ENCODE peak calls at places on chromosomes 5 and 9, in four cellular contexts. R is OCI-LY7, T is astrocyte of the spinal cord, E is Panc1. K is an unnamed sample.

GRCh38 chr9:79222483-79222882 is 349.3 kb upstream of the TLE4 start:
- DNase-seq in R (no peak), T (no peak), E (no peak), K (no peak)

GRCh38 chr5:31346896-31347557 is 153.5 kb downstream of the CDH6 start:
- DNase-seq in R (no peak), T (no peak), E (no peak), K (no peak)

GRCh38 chr5:141494761-141495455 is 6.0 kb downstream of the PCDHGC5 start:
- DNase-seq in R (no peak), T (peak; percentile 48), E (no peak), K (no peak)

GRCh38 chr9:2727966-2728613 is 10.8 kb downstream of the KCNV2 start:
- DNase-seq in R (peak; percentile 52), T (peak; percentile 63), E (peak; percentile 54), K (peak; percentile 33)

GRCh38 chr9:128396970-128397613 is 23.6 kb upstream of the CERCAM start:
- DNase-seq in R (no peak), T (no peak), E (no peak), K (no peak)

GRCh38 chr5:136435951-136436544 is 70.7 kb upstream of the TRPC7 start:
- DNase-seq in R (no peak), T (no peak), E (no peak), K (no peak)

GRCh38 chr5:150272531-150272930 is 17.0 kb downstream of the CAMK2A start:
- DNase-seq in R (peak; percentile 49), T (peak; percentile 46), E (peak; percentile 24), K (no peak)

GRCh38 chr9:134163374-134164196 is 779 bp downstream of the RNU6ATAC start:
- DNase-seq in R (no peak), T (peak; percentile 47), E (no peak), K (peak; percentile 31)

GRCh38 chr5:40958811-40959210 is 49.5 kb downstream of the C7 start:
- DNase-seq in R (no peak), T (peak; percentile 36), E (no peak), K (no peak)

DNA sequence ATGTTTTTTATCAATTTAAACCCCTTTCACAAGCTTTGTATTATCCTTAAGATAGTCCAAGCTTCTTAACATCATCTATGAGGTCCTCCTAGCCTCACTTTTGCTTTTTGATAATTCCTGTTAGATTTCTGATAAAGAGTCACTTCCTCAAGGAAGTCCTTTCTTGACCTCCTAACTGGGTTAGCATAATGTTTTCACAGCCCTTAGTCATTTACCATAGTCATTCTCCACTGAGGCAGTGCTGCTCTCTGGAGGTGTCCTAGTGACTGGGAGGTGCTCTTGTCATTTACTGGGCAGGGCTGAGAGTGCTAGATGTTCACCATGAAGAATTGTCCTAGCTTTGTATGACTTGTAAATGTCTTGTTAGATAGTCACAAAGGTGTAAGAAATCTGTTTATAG is 26.4 kb downstream of the TNPO1 start:
- DNase-seq in R (peak; percentile 10), T (peak; percentile 39), E (peak; percentile 73), K (no peak)
- TF ChIP-seq CTCF in R (no peak), T (no peak), E (peak; percentile 61), K (no peak)

DNA sequence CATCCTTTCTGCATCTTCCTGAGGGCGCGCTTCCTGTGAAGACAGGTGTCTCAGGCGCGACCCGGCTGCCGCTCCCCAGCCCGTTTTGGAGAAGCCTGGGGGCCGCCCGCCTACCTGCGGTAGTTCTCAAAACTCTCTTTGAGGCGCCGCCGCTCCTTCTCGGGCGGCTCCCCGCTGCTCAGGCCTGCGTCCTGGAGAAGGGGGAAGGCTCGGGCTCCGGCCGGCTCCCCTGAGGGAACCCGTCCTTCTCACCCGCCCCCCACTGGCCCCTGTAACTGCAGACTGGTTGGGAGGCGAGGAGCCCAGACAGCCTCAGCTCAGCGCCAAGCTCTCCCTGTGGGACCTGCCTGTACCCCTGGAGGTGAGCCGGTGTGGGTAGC is 815 bp upstream of the DNLZ start:
- DNase-seq in R (no peak), T (no peak), E (no peak), K (no peak)
- H3K4me3 ChIP-seq in R (no peak overlapping the region), T (no peak overlapping the region), E (no peak overlapping the region), K (no peak overlapping the region)

DNA sequence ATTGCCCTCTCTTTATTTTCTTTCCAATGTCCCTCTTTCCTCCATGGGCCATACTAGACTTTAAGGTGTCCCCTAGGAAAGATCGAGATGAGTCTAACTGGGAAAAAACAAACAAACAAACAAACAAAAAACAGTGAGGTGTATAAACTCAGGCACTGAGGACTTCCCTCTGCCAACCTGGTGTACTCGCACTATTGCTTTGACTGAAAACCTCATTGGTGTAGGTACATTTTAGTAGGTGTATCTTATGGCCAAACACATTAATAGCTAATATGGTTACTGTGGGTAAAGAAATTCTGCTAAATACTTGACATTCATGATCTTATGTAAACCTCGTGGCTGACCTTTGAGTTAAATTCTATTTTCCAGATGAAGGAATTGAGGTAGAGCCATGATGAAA is 74.3 kb downstream of the TNC start:
- DNase-seq in R (no peak), T (no peak), E (no peak), K (no peak)
- TF ChIP-seq CTCF in R (no peak), T (no peak), E (no peak), K (no peak)

DNA sequence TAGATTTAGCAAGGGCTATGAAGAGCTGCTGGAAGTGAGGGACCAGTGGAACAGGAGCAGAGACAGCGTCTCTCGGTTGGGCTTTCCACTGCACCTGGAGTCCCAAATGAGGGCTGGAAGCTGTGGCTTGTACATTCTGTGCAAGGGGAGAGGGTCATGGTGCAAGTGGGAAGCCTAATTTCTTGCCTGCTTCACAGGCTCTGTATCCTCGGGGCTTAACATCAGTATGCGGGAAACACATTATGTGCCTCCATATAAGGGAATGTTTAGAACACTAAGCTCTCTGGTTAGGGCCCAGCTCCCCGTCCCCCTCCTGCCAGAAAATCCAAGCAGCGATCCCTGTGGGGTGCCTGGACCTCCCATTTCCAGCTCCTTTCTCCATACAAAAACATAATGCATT is 89.0 kb upstream of the NIPAL4 start:
- DNase-seq in R (no peak), T (peak; percentile 74), E (no peak), K (no peak)
- H3K4me3 ChIP-seq in R (no peak overlapping the region), T (no peak overlapping the region), E (no peak overlapping the region), K (no peak overlapping the region)

GRCh38 chr9:76756273-76756650 is 8.0 kb upstream of the PCA3 start:
- DNase-seq in R (no peak), T (peak; percentile 19), E (no peak), K (no peak)
- TF ChIP-seq CTCF in R (no peak), T (peak; percentile 41), E (peak; percentile 56), K (peak; percentile 9)

GRCh38 chr5:100899675-100900074 is 3.4 kb downstream of the ST8SIA4 start:
- DNase-seq in R (no peak), T (no peak), E (no peak), K (no peak)
- H3K4me3 ChIP-seq in R (peak overlapping the region; percentile 87), T (peak overlapping the region; percentile 69), E (peak overlapping the region; percentile 66), K (peak overlapping the region; percentile 88)

DNA sequence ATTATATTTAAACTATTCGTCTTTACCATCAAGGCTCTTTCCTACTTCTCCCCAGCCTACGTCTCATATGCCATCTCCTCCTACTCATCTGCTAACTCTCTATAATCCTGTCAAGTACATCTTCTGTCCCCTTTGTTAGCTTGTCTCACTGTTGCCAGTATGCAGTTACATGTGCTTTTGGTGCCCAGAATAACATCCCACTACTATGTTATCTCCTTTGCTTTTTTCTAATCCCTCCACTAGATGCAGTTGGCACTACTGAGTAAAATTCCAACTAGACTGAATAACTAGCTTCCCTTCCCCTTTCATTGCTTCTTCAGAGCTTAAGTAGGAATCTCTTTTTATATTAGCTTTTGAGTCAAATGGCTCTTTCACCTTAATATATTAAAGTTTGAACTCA is 3.0 kb upstream of the ARRDC3 start:
- DNase-seq in R (no peak), T (no peak), E (no peak), K (no peak)
- TF ChIP-seq CTCF in R (no peak), T (no peak), E (no peak), K (no peak)